ENCODE peak calls at places on chromosome 9, in eight cellular contexts. O is nephron progenitor cell, B is AG09309, V is NB4, L is GM23338, W is neural progenitor cell, X is upper lobe of right lung, S is lower lobe of right lung. C is an unnamed sample.

GRCh38 chr9:133656211-133657119 is 20.3 kb downstream of the DBH start:
- DNase-seq in V (no peak), L (no peak), X (no peak), B (no peak), S (no peak), W (no peak), O (no peak), C (no peak)

GRCh38 chr9:93465853-93466252 is 12.5 kb upstream of the FAM120AOS start:
- DNase-seq in O (no peak), V (no peak), W (no peak), B (no peak), S (no peak), X (no peak), L (no peak), C (no peak)

GRCh38 chr9:108996653-108997052 is 16.6 kb downstream of the CTNNAL1 start:
- DNase-seq in X (no peak), O (no peak), W (no peak), S (no peak), L (no peak), B (no peak), V (peak; percentile 50), C (no peak)

GRCh38 chr9:89305868-89306267 is 5.1 kb upstream of the CKS2 start:
- DNase-seq in X (no peak), S (no peak), O (no peak), W (no peak), L (no peak), B (no peak), V (peak; percentile 45), C (no peak)

GRCh38 chr9:37951671-37952579 is 48.0 kb upstream of the SLC25A51 start:
- DNase-seq in S (peak; percentile 37), W (no peak), O (no peak), L (no peak), B (no peak), V (no peak), X (no peak), C (no peak)

GRCh38 chr9:136901516-136902258 is 15.4 kb downstream of the TRAF2 start:
- DNase-seq in O (no peak), B (no peak), X (no peak), L (no peak), S (no peak), W (no peak), V (no peak), C (no peak)

GRCh38 chr9:121362813-121363585 is 7.1 kb downstream of the STOM start:
- DNase-seq in X (no peak), V (peak; percentile 20), W (no peak), O (no peak), S (no peak), L (no peak), B (peak; percentile 95), C (no peak)

GRCh38 chr9:131307974-131308373 is 18.5 kb downstream of the PLPP7 start:
- DNase-seq in B (no peak), W (no peak), V (no peak), X (no peak), O (no peak), S (no peak), L (no peak), C (no peak)

GRCh38 chr9:85740821-85741111 is 988 bp downstream of the AGTPBP1 start:
- DNase-seq in W (no peak), V (peak; percentile 90), L (no peak), B (no peak), S (no peak), O (no peak), X (no peak), C (no peak)

GRCh38 chr9:130205912-130206311 is 33.7 kb downstream of the NCS1 start:
- DNase-seq in B (no peak), L (no peak), X (no peak), S (no peak), V (no peak), W (no peak), O (no peak), C (no peak)

GRCh38 chr9:125810161-125810560 is 63.0 kb downstream of the PBX3 start:
- DNase-seq in L (no peak), B (peak; percentile 35), S (no peak), X (no peak), O (no peak), V (no peak), W (no peak), C (no peak)

GRCh38 chr9:123749580-123750202 is 180.2 kb downstream of the DENND1A start:
- DNase-seq in S (no peak), V (peak; percentile 65), X (no peak), O (no peak), W (no peak), B (no peak), L (peak; percentile 42), C (no peak)

GRCh38 chr9:135608294-135608998 is 30.9 kb downstream of the GLT6D1 start:
- DNase-seq in S (no peak), L (no peak), O (no peak), B (no peak), W (no peak), V (no peak), X (peak; percentile 58), C (no peak)

GRCh38 chr9:34896112-34896511 is 62.0 kb upstream of the PHF24 start:
- DNase-seq in X (no peak), V (peak; percentile 28), B (no peak), W (peak; percentile 13), S (no peak), O (no peak), L (peak; percentile 40), C (no peak)
- TF ChIP-seq CTCF in X (no peak), V (peak; percentile 15), B (peak; percentile 12), W (peak; percentile 41), S (no peak), O (no peak), L (peak; percentile 46), C (no peak)

GRCh38 chr9:36119476-36119875 is 17.1 kb upstream of the GLIPR2 start:
- DNase-seq in W (no peak), X (no peak), O (no peak), B (no peak), S (no peak), V (no peak), L (no peak), C (no peak)

GRCh38 chr9:36120705-36121104 is 15.8 kb upstream of the GLIPR2 start:
- DNase-seq in B (no peak), L (no peak), X (no peak), O (no peak), W (no peak), S (no peak), V (no peak), C (no peak)

GRCh38 chr9:36126016-36126786 is 10.3 kb upstream of the GLIPR2 start:
- DNase-seq in W (no peak), S (no peak), O (no peak), V (peak; percentile 67), B (no peak), L (no peak), X (no peak), C (no peak)

GRCh38 chr9:36125062-36125855 is 11.3 kb upstream of the GLIPR2 start:
- DNase-seq in B (no peak), O (no peak), V (no peak), X (no peak), L (no peak), S (no peak), W (no peak), C (no peak)

GRCh38 chr9:36123511-36123910 is 13.0 kb upstream of the GLIPR2 start:
- DNase-seq in O (no peak), X (no peak), L (no peak), S (no peak), V (no peak), W (no peak), B (no peak), C (no peak)
- TF ChIP-seq CTCF in O (no peak), X (no peak), L (no peak), S (no peak), V (no peak), W (no peak), B (no peak), C (no peak)

GRCh38 chr9:79149585-79149984 is 422.2 kb upstream of the TLE4 start:
- DNase-seq in X (no peak), S (no peak), L (no peak), W (no peak), O (no peak), V (no peak), B (no peak), C (no peak)

GRCh38 chr9:79154806-79155205 is 417.0 kb upstream of the TLE4 start:
- DNase-seq in V (no peak), X (no peak), L (no peak), B (no peak), W (no peak), S (no peak), O (no peak), C (no peak)

GRCh38 chr9:79152306-79152705 is 419.5 kb upstream of the TLE4 start:
- DNase-seq in B (no peak), O (no peak), X (no peak), L (no peak), W (no peak), S (no peak), V (no peak), C (no peak)

DNA sequence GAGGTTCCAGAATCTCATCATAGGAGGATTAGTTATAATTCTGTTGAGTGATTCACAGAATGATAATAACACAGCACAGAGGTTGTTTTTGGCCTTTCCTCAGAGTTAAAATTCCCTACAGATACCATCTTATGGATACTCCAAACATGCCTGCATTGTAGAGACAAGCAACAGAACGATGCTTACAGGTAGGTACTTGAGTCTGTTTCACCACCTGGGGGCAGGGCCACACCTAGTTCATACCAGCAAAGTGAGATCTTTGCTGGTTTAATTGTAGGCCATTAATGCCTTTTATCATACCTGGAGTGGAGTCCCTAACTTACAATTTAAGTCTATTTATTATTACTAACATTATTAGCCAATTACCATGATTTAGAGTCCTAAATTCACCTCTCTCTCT is 416.5 kb upstream of the TLE4 start:
- DNase-seq in O (no peak), S (no peak), B (no peak), W (no peak), V (no peak), X (no peak), L (peak; percentile 53), C (no peak)
- TF ChIP-seq CTCF in O (no peak), S (no peak), B (no peak), W (no peak), V (no peak), X (no peak), L (peak; percentile 75), C (no peak)

GRCh38 chr9:113416149-113416726 is 5.7 kb downstream of the C9orf43 start:
- DNase-seq in X (no peak), L (no peak), O (no peak), W (no peak), V (peak; percentile 31), B (no peak), S (no peak), C (no peak)

GRCh38 chr9:113421726-113422125 is 11.2 kb downstream of the C9orf43 start:
- DNase-seq in B (no peak), L (no peak), X (no peak), W (no peak), V (no peak), O (no peak), S (no peak), C (no peak)

DNA sequence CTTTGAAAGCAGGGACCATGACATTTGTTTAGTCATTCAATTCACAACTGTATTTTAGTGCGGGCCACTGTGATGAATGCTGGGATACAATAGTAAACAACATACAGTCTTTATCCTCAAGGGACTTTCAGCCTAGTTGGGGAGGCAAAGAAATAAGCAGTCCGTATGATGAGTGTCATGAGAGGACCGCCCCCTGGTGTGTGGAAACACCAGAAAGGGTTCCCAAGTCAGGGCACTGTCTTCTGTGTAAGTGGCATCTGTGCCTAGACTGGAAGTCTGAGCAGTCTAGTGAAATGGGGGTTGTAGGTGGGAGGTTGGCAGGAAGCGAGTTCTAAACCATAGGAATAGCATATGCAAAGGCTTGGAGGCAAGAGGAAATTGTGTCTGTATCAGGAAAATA is 6.8 kb downstream of the C9orf43 start:
- DNase-seq in S (no peak), V (peak; percentile 69), W (no peak), L (no peak), B (no peak), O (no peak), X (no peak), C (no peak)
- TF ChIP-seq CTCF in S (no peak), V (peak; percentile 6), W (no peak), L (peak; percentile 32), B (no peak), O (no peak), X (no peak), C (no peak)